ENCODE peak calls at places on chromosome 22, in seven cellular contexts. G is NCI-H1930; O is stimulated activated naive CD4-positive, alpha-beta T cell; I is MM.1S; B is breast epithelium; T is suprapubic skin; X is AG08396. Q is an unnamed sample.

GRCh38 chr22:46576556-46577351 is 39.3 kb upstream of the CELSR1 start:
- DNase-seq in G (peak; percentile 74), O (peak; percentile 70), I (peak; percentile 62), B (no peak), T (no peak), X (peak; percentile 94), Q (peak; percentile 79)

GRCh38 chr22:43230571-43230970 is 43.6 kb upstream of the TTLL12 start:
- DNase-seq in G (no peak), O (no peak), I (no peak), B (no peak), T (no peak), X (no peak), Q (no peak)

GRCh38 chr22:38257170-38257569 is 15.6 kb downstream of the TMEM184B start:
- DNase-seq in G (no peak), O (no peak), I (no peak), B (no peak), T (no peak), X (peak; percentile 69), Q (no peak)

GRCh38 chr22:30439836-30440235 is 14.3 kb downstream of the MTFP1 start:
- DNase-seq in G (no peak), O (no peak), I (no peak), B (no peak), T (no peak), X (no peak), Q (no peak)

GRCh38 chr22:44850946-44851345 is 98.6 kb downstream of the ARHGAP8 start:
- DNase-seq in G (no peak), O (no peak), I (no peak), B (no peak), T (no peak), X (no peak), Q (no peak)

GRCh38 chr22:45538284-45538683 is 35.6 kb downstream of the FBLN1 start:
- DNase-seq in G (no peak), O (no peak), I (no peak), B (peak; percentile 62), T (no peak), X (no peak), Q (no peak)

GRCh38 chr22:46171940-46172339 is 21.6 kb downstream of the PPARA start:
- DNase-seq in G (no peak), O (no peak), I (no peak), B (no peak), T (no peak), X (peak; percentile 44), Q (no peak)

GRCh38 chr22:25095869-25096268 is 103.8 kb upstream of the CRYBB3 start:
- DNase-seq in G (no peak), O (no peak), I (no peak), B (no peak), T (no peak), X (no peak), Q (no peak)

GRCh38 chr22:46110215-46110614 is 40.1 kb upstream of the PPARA start:
- DNase-seq in G (no peak), O (no peak), I (no peak), B (no peak), T (no peak), X (peak; percentile 70), Q (no peak)

GRCh38 chr22:43985532-43985931 is 30.3 kb downstream of the SAMM50 start:
- DNase-seq in G (no peak), O (no peak), I (no peak), B (no peak), T (no peak), X (no peak), Q (no peak)

GRCh38 chr22:20624161-20624616 is 116.8 kb downstream of the MED15 start:
- DNase-seq in G (no peak), O (no peak), I (no peak), B (no peak), T (no peak), X (no peak), Q (no peak)

GRCh38 chr22:20395181-20395896 is 1.4 kb downstream of the ZNF74 start:
- DNase-seq in G (no peak), O (no peak), I (no peak), B (no peak), T (peak; percentile 34), X (no peak), Q (no peak)

GRCh38 chr22:38955250-38955775 is 2.1 kb upstream of the APOBEC3A start:
- DNase-seq in G (no peak), O (no peak), I (no peak), B (peak; percentile 14), T (no peak), X (no peak), Q (no peak)

GRCh38 chr22:35150163-35151107 is 84.5 kb downstream of the ISX start:
- DNase-seq in G (peak; percentile 7), O (peak; percentile 24), I (peak; percentile 44), B (peak; percentile 27), T (no peak), X (peak; percentile 47), Q (peak; percentile 69)

GRCh38 chr22:46352691-46353386 is 17.3 kb downstream of the TRMU start:
- DNase-seq in G (no peak), O (no peak), I (no peak), B (no peak), T (no peak), X (no peak), Q (peak; percentile 78)

GRCh38 chr22:19857382-19857781 is 2.7 kb upstream of the GNB1L start:
- DNase-seq in G (no peak), O (no peak), I (no peak), B (no peak), T (no peak), X (no peak), Q (no peak)

GRCh38 chr22:29387921-29388758 is at the start of gene AP1B1:
- DNase-seq in G (peak; percentile 93), O (peak; percentile 85), I (peak; percentile 98), B (peak; percentile 80), T (peak; percentile 96), X (peak; percentile 97), Q (peak; percentile 97)

GRCh38 chr22:44665115-44665514 is 36.9 kb upstream of the PRR5 start:
- DNase-seq in G (no peak), O (no peak), I (no peak), B (no peak), T (no peak), X (no peak), Q (peak; percentile 66)

GRCh38 chr22:38266120-38266519 is 6.7 kb downstream of the TMEM184B start:
- DNase-seq in G (no peak), O (no peak), I (no peak), B (no peak), T (no peak), X (no peak), Q (no peak)

Q was measured in Right ventricle myocardium superior.